ENCODE peak calls at places on chromosomes 13 and 19, in six cellular contexts. One of them, this sample, is unnamed.
A peak's percentile ranks its signal among the peaks of the same experiment; 100 is the strongest.

GRCh38 chr13:106385669-106386068 is 149.8 kb downstream of the EFNB2 start:
- DNase-seq in astrocyte: no peak
- DNase-seq in aorta: no peak
- DNase-seq in neural progenitor cell: no peak
- DNase-seq in OCI-LY7: no peak
- DNase-seq in psoas muscle: no peak
- DNase-seq in this sample: no peak

GRCh38 chr13:26952551-26953138 is 192.1 kb upstream of the GPR12 start:
- DNase-seq in astrocyte: no peak
- DNase-seq in aorta: no peak
- DNase-seq in neural progenitor cell: no peak
- DNase-seq in OCI-LY7: no peak
- DNase-seq in psoas muscle: no peak
- DNase-seq in this sample: no peak

GRCh38 chr19:51927859-51928258 is 587 bp downstream of the ZNF613 start:
- DNase-seq in astrocyte: no peak
- DNase-seq in aorta: no peak
- DNase-seq in neural progenitor cell: no peak
- DNase-seq in OCI-LY7: no peak
- DNase-seq in psoas muscle: no peak
- DNase-seq in this sample: no peak

GRCh38 chr13:25732146-25732865 is 319.5 kb downstream of the SHISA2 start:
- DNase-seq in astrocyte: peak; percentile 83
- DNase-seq in aorta: no peak
- DNase-seq in neural progenitor cell: no peak
- DNase-seq in OCI-LY7: no peak
- DNase-seq in psoas muscle: no peak
- DNase-seq in this sample: no peak

GRCh38 chr13:66665991-66666390 is 564.1 kb downstream of the PCDH9 start:
- DNase-seq in astrocyte: peak; percentile 92
- DNase-seq in aorta: peak; percentile 46
- DNase-seq in neural progenitor cell: peak; percentile 85
- DNase-seq in OCI-LY7: no peak
- DNase-seq in psoas muscle: peak; percentile 47
- DNase-seq in this sample: no peak

GRCh38 chr19:870314-870713 is 10.8 kb downstream of the CFD start:
- DNase-seq in astrocyte: no peak
- DNase-seq in aorta: no peak
- DNase-seq in neural progenitor cell: no peak
- DNase-seq in OCI-LY7: no peak
- DNase-seq in psoas muscle: no peak
- DNase-seq in this sample: no peak

GRCh38 chr13:99040536-99041141 is 62.8 kb upstream of the DOCK9 start:
- DNase-seq in astrocyte: no peak
- DNase-seq in aorta: no peak
- DNase-seq in neural progenitor cell: no peak
- DNase-seq in OCI-LY7: no peak
- DNase-seq in psoas muscle: no peak
- DNase-seq in this sample: no peak

GRCh38 chr13:87999141-87999765 is 328.1 kb downstream of the SLITRK5 start:
- DNase-seq in astrocyte: peak; percentile 77
- DNase-seq in aorta: no peak
- DNase-seq in neural progenitor cell: no peak
- DNase-seq in OCI-LY7: no peak
- DNase-seq in psoas muscle: no peak
- DNase-seq in this sample: no peak

GRCh38 chr13:28239374-28239773 is 101.0 kb downstream of the PAN3 start:
- DNase-seq in astrocyte: no peak
- DNase-seq in aorta: no peak
- DNase-seq in neural progenitor cell: no peak
- DNase-seq in OCI-LY7: no peak
- DNase-seq in psoas muscle: no peak
- DNase-seq in this sample: no peak

GRCh38 chr13:101424381-101425155 is 8.3 kb upstream of the NALCN start:
- DNase-seq in astrocyte: no peak
- DNase-seq in aorta: no peak
- DNase-seq in neural progenitor cell: no peak
- DNase-seq in OCI-LY7: no peak
- DNase-seq in psoas muscle: no peak
- DNase-seq in this sample: no peak

GRCh38 chr13:53151692-53152421 is 123.2 kb downstream of the OLFM4 start:
- DNase-seq in astrocyte: no peak
- DNase-seq in aorta: no peak
- DNase-seq in neural progenitor cell: peak; percentile 87
- DNase-seq in OCI-LY7: peak; percentile 68
- DNase-seq in psoas muscle: no peak
- DNase-seq in this sample: no peak

GRCh38 chr13:40665754-40666057 is 735 bp downstream of the FOXO1 start:
- DNase-seq in astrocyte: peak; percentile 32
- DNase-seq in aorta: no peak
- DNase-seq in neural progenitor cell: no peak
- DNase-seq in OCI-LY7: peak; percentile 68
- DNase-seq in psoas muscle: no peak
- DNase-seq in this sample: no peak

GRCh38 chr13:93862259-93862658 is 617.2 kb downstream of the DCT start:
- DNase-seq in astrocyte: peak; percentile 63
- DNase-seq in aorta: no peak
- DNase-seq in neural progenitor cell: no peak
- DNase-seq in OCI-LY7: no peak
- DNase-seq in psoas muscle: no peak
- DNase-seq in this sample: no peak

GRCh38 chr13:91347996-91348905 is 764 bp downstream of the MIR17HG start:
- DNase-seq in astrocyte: peak; percentile 26
- DNase-seq in aorta: peak; percentile 66
- DNase-seq in neural progenitor cell: peak; percentile 63
- DNase-seq in OCI-LY7: peak; percentile 93
- DNase-seq in psoas muscle: peak; percentile 64
- DNase-seq in this sample: peak; percentile 32

GRCh38 chr19:33029746-33030303 is 34.9 kb downstream of the RHPN2 start:
- DNase-seq in astrocyte: no peak
- DNase-seq in aorta: no peak
- DNase-seq in neural progenitor cell: no peak
- DNase-seq in OCI-LY7: no peak
- DNase-seq in psoas muscle: no peak
- DNase-seq in this sample: no peak
- H3K4me3 ChIP-seq in astrocyte: no peak overlapping the region
- H3K4me3 ChIP-seq in aorta: no peak overlapping the region
- H3K4me3 ChIP-seq in neural progenitor cell: no peak overlapping the region
- H3K4me3 ChIP-seq in OCI-LY7: no peak overlapping the region
- H3K4me3 ChIP-seq in psoas muscle: no peak overlapping the region
- H3K4me3 ChIP-seq in this sample: no peak overlapping the region

DNA sequence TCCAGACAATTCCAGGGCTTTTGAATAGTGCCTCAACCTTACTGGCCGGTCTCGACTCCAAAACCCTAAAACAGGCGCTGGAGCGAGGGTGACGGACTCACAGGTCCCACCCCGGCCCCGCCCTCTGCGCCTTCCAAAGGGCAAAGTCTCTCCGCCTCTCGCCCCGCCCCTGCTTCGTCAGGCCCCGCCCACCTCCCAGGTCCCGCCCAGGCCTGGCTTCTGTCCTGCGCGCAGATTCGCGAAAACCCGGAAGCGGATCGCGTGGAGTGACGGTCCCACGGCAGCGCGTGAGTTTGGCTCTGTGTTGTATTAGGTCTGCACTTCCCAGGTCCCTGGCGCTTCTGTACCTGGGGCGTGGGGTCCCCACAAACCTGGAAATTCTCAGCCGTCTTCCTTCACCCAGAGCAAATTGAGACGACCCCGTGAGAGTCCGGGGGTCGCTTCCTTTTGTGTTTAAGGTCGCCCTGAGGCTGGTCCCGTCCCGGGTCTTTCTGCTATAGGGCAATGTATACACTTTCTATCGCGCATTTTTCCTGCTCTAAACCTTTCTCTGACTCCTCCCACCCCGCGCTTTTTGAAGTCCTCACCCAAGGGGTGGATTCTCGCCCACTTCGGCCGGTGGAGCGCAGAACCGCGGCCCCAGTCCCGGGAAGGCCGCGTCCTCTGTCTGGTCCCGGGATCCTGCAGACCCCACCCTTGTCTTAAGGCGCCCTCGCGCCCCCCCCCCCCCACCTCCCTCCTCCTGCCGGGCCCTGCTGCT is at the start of gene ZNF813:
- DNase-seq in astrocyte: peak; percentile 60
- DNase-seq in aorta: peak; percentile 98
- DNase-seq in neural progenitor cell: peak; percentile 97
- DNase-seq in OCI-LY7: peak; percentile 88
- DNase-seq in psoas muscle: peak; percentile 94
- DNase-seq in this sample: peak; percentile 95
- H3K4me3 ChIP-seq in astrocyte: peak within 1 kb of the TSS; percentile 76
- H3K4me3 ChIP-seq in aorta: peak within 1 kb of the TSS; percentile 77
- H3K4me3 ChIP-seq in neural progenitor cell: peak within 1 kb of the TSS; percentile 98
- H3K4me3 ChIP-seq in OCI-LY7: peak within 1 kb of the TSS; percentile 72
- H3K4me3 ChIP-seq in psoas muscle: peak within 1 kb of the TSS; percentile 82
- H3K4me3 ChIP-seq in this sample: peak within 1 kb of the TSS; percentile 85

GRCh38 chr19:33819875-33820781 is 23.5 kb downstream of the KCTD15 start:
- DNase-seq in astrocyte: peak; percentile 45
- DNase-seq in aorta: peak; percentile 92
- DNase-seq in neural progenitor cell: peak; percentile 80
- DNase-seq in OCI-LY7: peak; percentile 54
- DNase-seq in psoas muscle: peak; percentile 87
- DNase-seq in this sample: peak; percentile 84
- H3K4me3 ChIP-seq in astrocyte: peak overlapping the region; percentile 48
- H3K4me3 ChIP-seq in aorta: no peak overlapping the region
- H3K4me3 ChIP-seq in neural progenitor cell: peak overlapping the region; percentile 44
- H3K4me3 ChIP-seq in OCI-LY7: peak overlapping the region; percentile 44
- H3K4me3 ChIP-seq in psoas muscle: peak overlapping the region; percentile 59
- H3K4me3 ChIP-seq in this sample: peak overlapping the region; percentile 72

GRCh38 chr19:45939792-45940514 is 25.4 kb upstream of the NANOS2 start:
- DNase-seq in astrocyte: no peak
- DNase-seq in aorta: no peak
- DNase-seq in neural progenitor cell: no peak
- DNase-seq in OCI-LY7: no peak
- DNase-seq in psoas muscle: no peak
- DNase-seq in this sample: no peak
- H3K4me3 ChIP-seq in astrocyte: no peak overlapping the region
- H3K4me3 ChIP-seq in aorta: no peak overlapping the region
- H3K4me3 ChIP-seq in neural progenitor cell: no peak overlapping the region
- H3K4me3 ChIP-seq in OCI-LY7: no peak overlapping the region
- H3K4me3 ChIP-seq in psoas muscle: peak overlapping the region; percentile 39
- H3K4me3 ChIP-seq in this sample: no peak overlapping the region

GRCh38 chr19:13978721-13979191 is 26.4 kb downstream of the DCAF15 start:
- DNase-seq in astrocyte: no peak
- DNase-seq in aorta: no peak
- DNase-seq in neural progenitor cell: no peak
- DNase-seq in OCI-LY7: no peak
- DNase-seq in psoas muscle: no peak
- DNase-seq in this sample: no peak

GRCh38 chr19:13979224-13979623 is 26.9 kb downstream of the RFX1 start:
- DNase-seq in astrocyte: no peak
- DNase-seq in aorta: no peak
- DNase-seq in neural progenitor cell: peak; percentile 27
- DNase-seq in OCI-LY7: no peak
- DNase-seq in psoas muscle: no peak
- DNase-seq in this sample: no peak

GRCh38 chr19:13981021-13981420 is 25.1 kb downstream of the RFX1 start:
- DNase-seq in astrocyte: no peak
- DNase-seq in aorta: no peak
- DNase-seq in neural progenitor cell: no peak
- DNase-seq in OCI-LY7: no peak
- DNase-seq in psoas muscle: no peak
- DNase-seq in this sample: no peak

GRCh38 chr19:13980340-13980739 is 25.8 kb downstream of the RFX1 start:
- DNase-seq in astrocyte: no peak
- DNase-seq in aorta: no peak
- DNase-seq in neural progenitor cell: no peak
- DNase-seq in OCI-LY7: no peak
- DNase-seq in psoas muscle: no peak
- DNase-seq in this sample: no peak

DNA sequence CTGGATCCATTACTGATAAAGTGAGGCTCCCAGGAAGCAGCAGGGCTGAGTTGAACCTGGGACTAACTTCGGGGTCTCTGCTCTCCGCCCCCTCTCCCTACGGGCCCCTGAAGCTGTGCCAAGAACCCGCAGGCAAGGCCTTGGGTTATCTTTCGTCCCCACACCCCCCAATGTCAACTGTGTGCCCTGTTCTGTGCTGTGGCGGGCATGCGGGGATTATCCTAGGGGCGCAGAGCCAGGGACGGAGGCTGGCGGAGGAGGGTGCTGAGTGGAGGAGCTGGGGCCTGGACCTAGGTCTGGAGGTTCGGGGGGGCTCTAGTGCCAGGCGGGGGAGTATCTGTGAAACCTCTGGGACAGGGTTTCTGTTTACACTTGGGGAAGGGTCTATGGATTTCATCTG is 26.4 kb downstream of the RFX1 start:
- DNase-seq in astrocyte: no peak
- DNase-seq in aorta: no peak
- DNase-seq in neural progenitor cell: no peak
- DNase-seq in OCI-LY7: no peak
- DNase-seq in psoas muscle: no peak
- DNase-seq in this sample: no peak
- H3K4me3 ChIP-seq in astrocyte: no peak overlapping the region
- H3K4me3 ChIP-seq in aorta: no peak overlapping the region
- H3K4me3 ChIP-seq in neural progenitor cell: no peak overlapping the region
- H3K4me3 ChIP-seq in OCI-LY7: no peak overlapping the region
- H3K4me3 ChIP-seq in psoas muscle: peak overlapping the region; percentile 61
- H3K4me3 ChIP-seq in this sample: peak overlapping the region; percentile 56

GRCh38 chr19:16199275-16199932 is 1.7 kb downstream of the AP1M1 start:
- DNase-seq in astrocyte: no peak
- DNase-seq in aorta: no peak
- DNase-seq in neural progenitor cell: no peak
- DNase-seq in OCI-LY7: no peak
- DNase-seq in psoas muscle: no peak
- DNase-seq in this sample: no peak
- H3K4me3 ChIP-seq in astrocyte: no peak overlapping the region
- H3K4me3 ChIP-seq in aorta: no peak overlapping the region
- H3K4me3 ChIP-seq in neural progenitor cell: no peak overlapping the region
- H3K4me3 ChIP-seq in OCI-LY7: peak overlapping the region; percentile 89
- H3K4me3 ChIP-seq in psoas muscle: peak overlapping the region; percentile 100
- H3K4me3 ChIP-seq in this sample: no peak overlapping the region

DNA sequence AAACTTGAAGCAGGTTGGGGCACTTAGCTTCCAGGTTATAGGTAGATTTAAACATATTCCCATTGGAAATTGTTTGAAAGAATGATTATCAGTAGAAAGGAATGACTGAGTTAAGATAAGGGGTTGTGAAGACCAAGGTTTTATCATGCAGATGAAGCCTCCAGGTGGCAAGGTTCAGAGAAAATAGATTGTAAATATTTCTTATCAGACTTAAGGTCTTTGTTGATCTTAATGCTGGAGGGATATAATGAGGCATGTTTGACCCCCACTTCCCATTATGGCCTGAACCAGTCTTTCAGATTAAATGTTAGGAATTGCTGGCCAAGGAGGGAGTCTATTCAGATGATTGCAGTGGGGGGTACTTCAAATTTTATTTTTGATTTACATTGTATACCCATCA is 1486.5 kb upstream of the PRR20A start:
- DNase-seq in astrocyte: no peak
- DNase-seq in aorta: no peak
- DNase-seq in neural progenitor cell: no peak
- DNase-seq in OCI-LY7: no peak
- DNase-seq in psoas muscle: no peak
- DNase-seq in this sample: no peak
- H3K4me3 ChIP-seq in astrocyte: no peak overlapping the region
- H3K4me3 ChIP-seq in aorta: no peak overlapping the region
- H3K4me3 ChIP-seq in neural progenitor cell: no peak overlapping the region
- H3K4me3 ChIP-seq in OCI-LY7: no peak overlapping the region
- H3K4me3 ChIP-seq in psoas muscle: no peak overlapping the region
- H3K4me3 ChIP-seq in this sample: no peak overlapping the region